ENCODE peak calls at places on chromosome 15, in ten cellular contexts. One of them, this sample, is unnamed.

GRCh38 chr15:39782441-39783138 is at the start of gene FSIP1:
- DNase-seq in HT1080: peak; percentile 95
- DNase-seq in activated naive CD4-positive, alpha-beta T cell treated with anti-CD3 and anti-CD28 coated beads, Interleukin-2, amount 10 ng/mL, durations not matched to agents 7 days and 5 days: peak; percentile 97
- DNase-seq in stimulated activated CD4-positive, alpha-beta T cell treated with anti-CD3 and anti-CD28 coated beads, Interleukin-12 subunit alpha, Interleukin-12 subunit beta, amount 100 ng/mL, for 48 hours: peak; percentile 92
- DNase-seq in brain microvascular endothelial cell: peak; percentile 97
- DNase-seq in mucosa of descending colon: peak; percentile 99
- DNase-seq in GM12864: peak; percentile 91
- DNase-seq in iris pigment epithelial cell: peak; percentile 97
- DNase-seq in T47D: peak; percentile 91
- DNase-seq in fibroblast of gingiva: peak; percentile 98
- DNase-seq in this sample: peak; percentile 97

GRCh38 chr15:71812966-71813722 is 2.8 kb downstream of the NR2E3 start:
- DNase-seq in HT1080: no peak
- DNase-seq in activated naive CD4-positive, alpha-beta T cell treated with anti-CD3 and anti-CD28 coated beads, Interleukin-2, amount 10 ng/mL, durations not matched to agents 7 days and 5 days: no peak
- DNase-seq in stimulated activated CD4-positive, alpha-beta T cell treated with anti-CD3 and anti-CD28 coated beads, Interleukin-12 subunit alpha, Interleukin-12 subunit beta, amount 100 ng/mL, for 48 hours: no peak
- DNase-seq in brain microvascular endothelial cell: no peak
- DNase-seq in mucosa of descending colon: no peak
- DNase-seq in GM12864: no peak
- DNase-seq in iris pigment epithelial cell: no peak
- DNase-seq in T47D: no peak
- DNase-seq in fibroblast of gingiva: peak; percentile 34
- DNase-seq in this sample: no peak

GRCh38 chr15:42102646-42103235 is 8.4 kb upstream of the PLA2G4D start:
- DNase-seq in HT1080: peak; percentile 73
- DNase-seq in activated naive CD4-positive, alpha-beta T cell treated with anti-CD3 and anti-CD28 coated beads, Interleukin-2, amount 10 ng/mL, durations not matched to agents 7 days and 5 days: no peak
- DNase-seq in stimulated activated CD4-positive, alpha-beta T cell treated with anti-CD3 and anti-CD28 coated beads, Interleukin-12 subunit alpha, Interleukin-12 subunit beta, amount 100 ng/mL, for 48 hours: no peak
- DNase-seq in brain microvascular endothelial cell: no peak
- DNase-seq in mucosa of descending colon: no peak
- DNase-seq in GM12864: no peak
- DNase-seq in iris pigment epithelial cell: peak; percentile 47
- DNase-seq in T47D: no peak
- DNase-seq in fibroblast of gingiva: peak; percentile 65
- DNase-seq in this sample: no peak

GRCh38 chr15:41154412-41154811 is 38.3 kb upstream of the INO80 start:
- DNase-seq in HT1080: no peak
- DNase-seq in activated naive CD4-positive, alpha-beta T cell treated with anti-CD3 and anti-CD28 coated beads, Interleukin-2, amount 10 ng/mL, durations not matched to agents 7 days and 5 days: no peak
- DNase-seq in stimulated activated CD4-positive, alpha-beta T cell treated with anti-CD3 and anti-CD28 coated beads, Interleukin-12 subunit alpha, Interleukin-12 subunit beta, amount 100 ng/mL, for 48 hours: no peak
- DNase-seq in brain microvascular endothelial cell: no peak
- DNase-seq in mucosa of descending colon: no peak
- DNase-seq in GM12864: no peak
- DNase-seq in iris pigment epithelial cell: peak; percentile 7
- DNase-seq in T47D: no peak
- DNase-seq in fibroblast of gingiva: peak; percentile 43
- DNase-seq in this sample: no peak

GRCh38 chr15:22224241-22224671 is 143.9 kb downstream of the OR4M2 start:
- DNase-seq in HT1080: no peak
- DNase-seq in activated naive CD4-positive, alpha-beta T cell treated with anti-CD3 and anti-CD28 coated beads, Interleukin-2, amount 10 ng/mL, durations not matched to agents 7 days and 5 days: no peak
- DNase-seq in stimulated activated CD4-positive, alpha-beta T cell treated with anti-CD3 and anti-CD28 coated beads, Interleukin-12 subunit alpha, Interleukin-12 subunit beta, amount 100 ng/mL, for 48 hours: no peak
- DNase-seq in brain microvascular endothelial cell: no peak
- DNase-seq in mucosa of descending colon: no peak
- DNase-seq in GM12864: no peak
- DNase-seq in iris pigment epithelial cell: no peak
- DNase-seq in T47D: no peak
- DNase-seq in fibroblast of gingiva: no peak
- DNase-seq in this sample: no peak

GRCh38 chr15:75928680-75929608 is 25.3 kb downstream of the FBXO22 start:
- DNase-seq in HT1080: peak; percentile 38
- DNase-seq in activated naive CD4-positive, alpha-beta T cell treated with anti-CD3 and anti-CD28 coated beads, Interleukin-2, amount 10 ng/mL, durations not matched to agents 7 days and 5 days: no peak
- DNase-seq in stimulated activated CD4-positive, alpha-beta T cell treated with anti-CD3 and anti-CD28 coated beads, Interleukin-12 subunit alpha, Interleukin-12 subunit beta, amount 100 ng/mL, for 48 hours: no peak
- DNase-seq in brain microvascular endothelial cell: peak; percentile 15
- DNase-seq in mucosa of descending colon: no peak
- DNase-seq in GM12864: no peak
- DNase-seq in iris pigment epithelial cell: peak; percentile 28
- DNase-seq in T47D: peak; percentile 25
- DNase-seq in fibroblast of gingiva: no peak
- DNase-seq in this sample: no peak

GRCh38 chr15:99961011-99961441 is 227.8 kb upstream of the LYSMD4 start:
- DNase-seq in HT1080: peak; percentile 48
- DNase-seq in activated naive CD4-positive, alpha-beta T cell treated with anti-CD3 and anti-CD28 coated beads, Interleukin-2, amount 10 ng/mL, durations not matched to agents 7 days and 5 days: peak; percentile 29
- DNase-seq in stimulated activated CD4-positive, alpha-beta T cell treated with anti-CD3 and anti-CD28 coated beads, Interleukin-12 subunit alpha, Interleukin-12 subunit beta, amount 100 ng/mL, for 48 hours: peak; percentile 18
- DNase-seq in brain microvascular endothelial cell: peak; percentile 41
- DNase-seq in mucosa of descending colon: no peak
- DNase-seq in GM12864: no peak
- DNase-seq in iris pigment epithelial cell: peak; percentile 17
- DNase-seq in T47D: no peak
- DNase-seq in fibroblast of gingiva: no peak
- DNase-seq in this sample: no peak

GRCh38 chr15:51077565-51078153 is 17.0 kb downstream of the TNFAIP8L3 start:
- DNase-seq in HT1080: peak; percentile 73
- DNase-seq in activated naive CD4-positive, alpha-beta T cell treated with anti-CD3 and anti-CD28 coated beads, Interleukin-2, amount 10 ng/mL, durations not matched to agents 7 days and 5 days: peak; percentile 72
- DNase-seq in stimulated activated CD4-positive, alpha-beta T cell treated with anti-CD3 and anti-CD28 coated beads, Interleukin-12 subunit alpha, Interleukin-12 subunit beta, amount 100 ng/mL, for 48 hours: peak; percentile 58
- DNase-seq in brain microvascular endothelial cell: peak; percentile 9
- DNase-seq in mucosa of descending colon: peak; percentile 71
- DNase-seq in GM12864: peak; percentile 50
- DNase-seq in iris pigment epithelial cell: peak; percentile 70
- DNase-seq in T47D: no peak
- DNase-seq in fibroblast of gingiva: peak; percentile 63
- DNase-seq in this sample: peak; percentile 83

GRCh38 chr15:66131200-66131599 is 122.3 kb downstream of the MEGF11 start:
- DNase-seq in HT1080: no peak
- DNase-seq in activated naive CD4-positive, alpha-beta T cell treated with anti-CD3 and anti-CD28 coated beads, Interleukin-2, amount 10 ng/mL, durations not matched to agents 7 days and 5 days: no peak
- DNase-seq in stimulated activated CD4-positive, alpha-beta T cell treated with anti-CD3 and anti-CD28 coated beads, Interleukin-12 subunit alpha, Interleukin-12 subunit beta, amount 100 ng/mL, for 48 hours: no peak
- DNase-seq in brain microvascular endothelial cell: no peak
- DNase-seq in mucosa of descending colon: no peak
- DNase-seq in GM12864: no peak
- DNase-seq in iris pigment epithelial cell: no peak
- DNase-seq in T47D: no peak
- DNase-seq in fibroblast of gingiva: no peak
- DNase-seq in this sample: no peak

GRCh38 chr15:74657846-74658245 is 38.0 kb downstream of the EDC3 start:
- DNase-seq in HT1080: peak; percentile 13
- DNase-seq in activated naive CD4-positive, alpha-beta T cell treated with anti-CD3 and anti-CD28 coated beads, Interleukin-2, amount 10 ng/mL, durations not matched to agents 7 days and 5 days: no peak
- DNase-seq in stimulated activated CD4-positive, alpha-beta T cell treated with anti-CD3 and anti-CD28 coated beads, Interleukin-12 subunit alpha, Interleukin-12 subunit beta, amount 100 ng/mL, for 48 hours: no peak
- DNase-seq in brain microvascular endothelial cell: peak; percentile 37
- DNase-seq in mucosa of descending colon: no peak
- DNase-seq in GM12864: no peak
- DNase-seq in iris pigment epithelial cell: peak; percentile 63
- DNase-seq in T47D: no peak
- DNase-seq in fibroblast of gingiva: no peak
- DNase-seq in this sample: no peak

GRCh38 chr15:99954361-99955180 is 221.3 kb upstream of the LYSMD4 start:
- DNase-seq in HT1080: no peak
- DNase-seq in activated naive CD4-positive, alpha-beta T cell treated with anti-CD3 and anti-CD28 coated beads, Interleukin-2, amount 10 ng/mL, durations not matched to agents 7 days and 5 days: no peak
- DNase-seq in stimulated activated CD4-positive, alpha-beta T cell treated with anti-CD3 and anti-CD28 coated beads, Interleukin-12 subunit alpha, Interleukin-12 subunit beta, amount 100 ng/mL, for 48 hours: no peak
- DNase-seq in brain microvascular endothelial cell: no peak
- DNase-seq in mucosa of descending colon: no peak
- DNase-seq in GM12864: no peak
- DNase-seq in iris pigment epithelial cell: no peak
- DNase-seq in T47D: no peak
- DNase-seq in fibroblast of gingiva: peak; percentile 63
- DNase-seq in this sample: no peak

GRCh38 chr15:26702381-26702780 is 70.5 kb downstream of the GABRB3 start:
- DNase-seq in HT1080: no peak
- DNase-seq in activated naive CD4-positive, alpha-beta T cell treated with anti-CD3 and anti-CD28 coated beads, Interleukin-2, amount 10 ng/mL, durations not matched to agents 7 days and 5 days: no peak
- DNase-seq in stimulated activated CD4-positive, alpha-beta T cell treated with anti-CD3 and anti-CD28 coated beads, Interleukin-12 subunit alpha, Interleukin-12 subunit beta, amount 100 ng/mL, for 48 hours: no peak
- DNase-seq in brain microvascular endothelial cell: no peak
- DNase-seq in mucosa of descending colon: no peak
- DNase-seq in GM12864: no peak
- DNase-seq in iris pigment epithelial cell: no peak
- DNase-seq in T47D: no peak
- DNase-seq in fibroblast of gingiva: no peak
- DNase-seq in this sample: no peak

GRCh38 chr15:69807752-69808151 is 290.0 kb downstream of the TLE3 start:
- DNase-seq in HT1080: peak; percentile 43
- DNase-seq in activated naive CD4-positive, alpha-beta T cell treated with anti-CD3 and anti-CD28 coated beads, Interleukin-2, amount 10 ng/mL, durations not matched to agents 7 days and 5 days: no peak
- DNase-seq in stimulated activated CD4-positive, alpha-beta T cell treated with anti-CD3 and anti-CD28 coated beads, Interleukin-12 subunit alpha, Interleukin-12 subunit beta, amount 100 ng/mL, for 48 hours: no peak
- DNase-seq in brain microvascular endothelial cell: peak; percentile 33
- DNase-seq in mucosa of descending colon: no peak
- DNase-seq in GM12864: no peak
- DNase-seq in iris pigment epithelial cell: peak; percentile 59
- DNase-seq in T47D: no peak
- DNase-seq in fibroblast of gingiva: peak; percentile 22
- DNase-seq in this sample: no peak

GRCh38 chr15:77075528-77075927 is 4.6 kb upstream of the TSPAN3 start:
- DNase-seq in HT1080: peak; percentile 82
- DNase-seq in activated naive CD4-positive, alpha-beta T cell treated with anti-CD3 and anti-CD28 coated beads, Interleukin-2, amount 10 ng/mL, durations not matched to agents 7 days and 5 days: no peak
- DNase-seq in stimulated activated CD4-positive, alpha-beta T cell treated with anti-CD3 and anti-CD28 coated beads, Interleukin-12 subunit alpha, Interleukin-12 subunit beta, amount 100 ng/mL, for 48 hours: no peak
- DNase-seq in brain microvascular endothelial cell: no peak
- DNase-seq in mucosa of descending colon: no peak
- DNase-seq in GM12864: no peak
- DNase-seq in iris pigment epithelial cell: no peak
- DNase-seq in T47D: no peak
- DNase-seq in fibroblast of gingiva: peak; percentile 35
- DNase-seq in this sample: no peak

This sample was measured in GM20000.